ENCODE peak calls at places on chromosomes 11 and 22, in six cellular contexts. Y, A, W, P, M and E are unnamed samples.
A peak's percentile ranks its signal among the peaks of the same experiment; 100 is the strongest.

GRCh38 chr11:8090756-8091155 is 9.7 kb downstream of the TUB start:
- DNase-seq in Y (peak; percentile 52), A (peak; percentile 20), W (peak; percentile 73), P (peak; percentile 71), M (peak; percentile 48), E (no peak)

GRCh38 chr22:30266445-30267381 is at the start of gene OSM:
- DNase-seq in Y (peak; percentile 85), A (no peak), W (no peak), P (no peak), M (peak; percentile 93), E (no peak)

GRCh38 chr11:2848497-2848896 is 37.1 kb downstream of the CDKN1C start:
- DNase-seq in Y (no peak), A (no peak), W (no peak), P (no peak), M (no peak), E (no peak)

GRCh38 chr11:65506316-65506769 is 7.5 kb downstream of the MALAT1 start:
- DNase-seq in Y (no peak), A (no peak), W (no peak), P (no peak), M (no peak), E (no peak)

GRCh38 chr11:133950874-133951483 is 5.8 kb downstream of the IGSF9B start:
- DNase-seq in Y (peak; percentile 86), A (no peak), W (peak; percentile 22), P (no peak), M (no peak), E (no peak)

GRCh38 chr11:123212406-123212805 is 17.4 kb upstream of the CLMP start:
- DNase-seq in Y (no peak), A (no peak), W (no peak), P (no peak), M (no peak), E (no peak)

GRCh38 chr11:46072172-46072964 is 48.9 kb downstream of the PHF21A start:
- DNase-seq in Y (no peak), A (no peak), W (no peak), P (no peak), M (no peak), E (no peak)

GRCh38 chr11:27716850-27717249 is 16.6 kb upstream of the BDNF start:
- DNase-seq in Y (no peak), A (no peak), W (peak; percentile 80), P (no peak), M (no peak), E (no peak)

GRCh38 chr22:49853981-49854791 is 542 bp downstream of the ZBED4 start:
- DNase-seq in Y (no peak), A (no peak), W (peak; percentile 69), P (no peak), M (peak; percentile 47), E (no peak)

GRCh38 chr11:45305874-45306623 is 19.9 kb upstream of the SYT13 start:
- DNase-seq in Y (no peak), A (no peak), W (no peak), P (no peak), M (no peak), E (no peak)

GRCh38 chr11:73553266-73553665 is 44.6 kb downstream of the FAM168A start:
- DNase-seq in Y (no peak), A (no peak), W (no peak), P (no peak), M (no peak), E (no peak)

GRCh38 chr11:65187146-65187675 is 5.5 kb downstream of the CAPN1 start:
- DNase-seq in Y (no peak), A (no peak), W (no peak), P (no peak), M (no peak), E (no peak)

GRCh38 chr11:44950036-44950624 is 553 bp downstream of the TP53I11 start:
- DNase-seq in Y (peak; percentile 74), A (no peak), W (peak; percentile 70), P (no peak), M (no peak), E (no peak)

GRCh38 chr11:112364962-112365481 is 104.4 kb upstream of the PLET1 start:
- DNase-seq in Y (no peak), A (peak; percentile 46), W (peak; percentile 63), P (no peak), M (no peak), E (no peak)

GRCh38 chr11:23425379-23425778 is 565.1 kb upstream of the CCDC179 start:
- DNase-seq in Y (no peak), A (no peak), W (peak; percentile 76), P (no peak), M (no peak), E (no peak)

GRCh38 chr22:40332319-40332781 is 13.9 kb upstream of the ADSL start:
- DNase-seq in Y (no peak), A (no peak), W (peak; percentile 22), P (no peak), M (no peak), E (no peak)

GRCh38 chr22:25113316-25113721 is 86.3 kb upstream of the CRYBB3 start:
- DNase-seq in Y (no peak), A (no peak), W (no peak), P (no peak), M (no peak), E (no peak)

GRCh38 chr22:17436981-17437410 is 67.7 kb downstream of the CECR2 start:
- DNase-seq in Y (no peak), A (no peak), W (no peak), P (no peak), M (no peak), E (no peak)

GRCh38 chr11:106391771-106392412 is 314.4 kb downstream of the AASDHPPT start:
- DNase-seq in Y (no peak), A (no peak), W (peak; percentile 78), P (no peak), M (no peak), E (no peak)

GRCh38 chr11:95341246-95341645 is 110.2 kb upstream of the SESN3 start:
- DNase-seq in Y (no peak), A (no peak), W (no peak), P (no peak), M (no peak), E (no peak)

GRCh38 chr22:42752230-42752746 is 31.6 kb upstream of the A4GALT start:
- DNase-seq in Y (no peak), A (no peak), W (no peak), P (no peak), M (no peak), E (no peak)

GRCh38 chr11:78253797-78254196 is 65.1 kb downstream of the USP35 start:
- DNase-seq in Y (no peak), A (no peak), W (no peak), P (no peak), M (no peak), E (no peak)

GRCh38 chr11:66363805-66364535 is 7.6 kb downstream of the SLC29A2 start:
- DNase-seq in Y (no peak), A (no peak), W (peak; percentile 35), P (peak; percentile 71), M (peak; percentile 68), E (no peak)

GRCh38 chr11:110130642-110131238 is 37.5 kb downstream of the ZC3H12C start:
- DNase-seq in Y (no peak), A (no peak), W (no peak), P (no peak), M (no peak), E (no peak)

GRCh38 chr22:19150482-19151328 is 613 bp upstream of the GSC2 start:
- DNase-seq in Y (no peak), A (no peak), W (no peak), P (no peak), M (no peak), E (no peak)

GRCh38 chr11:9808943-9809342 is 145.1 kb downstream of the SWAP70 start:
- DNase-seq in Y (no peak), A (peak; percentile 28), W (peak; percentile 23), P (peak; percentile 25), M (no peak), E (no peak)

GRCh38 chr11:74980627-74981026 is 8.1 kb upstream of the NEU3 start:
- DNase-seq in Y (no peak), A (no peak), W (no peak), P (no peak), M (no peak), E (no peak)

GRCh38 chr11:74981888-74982287 is 6.8 kb upstream of the NEU3 start:
- DNase-seq in Y (no peak), A (peak; percentile 45), W (no peak), P (no peak), M (no peak), E (no peak)

GRCh38 chr11:74978041-74978440 is 10.7 kb upstream of the NEU3 start:
- DNase-seq in Y (no peak), A (no peak), W (no peak), P (no peak), M (no peak), E (no peak)
- H3K36me3 ChIP-seq in Y (peaks cover 20% of the 10 kb centered on the region), A (peaks cover 14% of the 10 kb centered on the region), W (peaks cover 68% of the 10 kb centered on the region), P (peaks cover 38% of the 10 kb centered on the region), M (peaks cover 61% of the 10 kb centered on the region), E (peaks cover 4% of the 10 kb centered on the region)

GRCh38 chr11:119028346-119029068 is 2.2 kb downstream of the SLC37A4 start:
- DNase-seq in Y (no peak), A (no peak), W (no peak), P (no peak), M (no peak), E (no peak)
- H3K36me3 ChIP-seq in Y (no peaks in the 10 kb centered on the region), A (peaks cover 4% of the 10 kb centered on the region), W (peaks cover 15% of the 10 kb centered on the region), P (peaks cover 52% of the 10 kb centered on the region), M (peaks cover 20% of the 10 kb centered on the region), E (no peaks in the 10 kb centered on the region)

GRCh38 chr22:20405291-20405930 is 11.5 kb downstream of the ZNF74 start:
- DNase-seq in Y (peak; percentile 59), A (no peak), W (no peak), P (no peak), M (no peak), E (no peak)
- H3K36me3 ChIP-seq in Y (peaks cover 18% of the 10 kb centered on the region), A (peaks cover 11% of the 10 kb centered on the region), W (peaks cover 8% of the 10 kb centered on the region), P (peaks cover 64% of the 10 kb centered on the region), M (peaks cover 72% of the 10 kb centered on the region), E (no peaks in the 10 kb centered on the region)

GRCh38 chr22:38309614-38310517 is 7.4 kb downstream of the CSNK1E start:
- DNase-seq in Y (peak; percentile 89), A (peak; percentile 94), W (no peak), P (no peak), M (no peak), E (no peak)
- H3K36me3 ChIP-seq in Y (no peaks in the 10 kb centered on the region), A (peaks cover 10% of the 10 kb centered on the region), W (peaks cover 26% of the 10 kb centered on the region), P (peaks cover 82% of the 10 kb centered on the region), M (peaks cover 86% of the 10 kb centered on the region), E (no peaks in the 10 kb centered on the region)